ENCODE peak calls at places on chromosome 12, in four cellular contexts. One of them, this sample, is unnamed.

GRCh38 chr12:108779998-108780688 is 48.8 kb upstream of the CORO1C start:
- DNase-seq in pancreas: no peak
- DNase-seq in Peyer's patch: no peak
- DNase-seq in spleen: peak; percentile 6
- DNase-seq in this sample: no peak

GRCh38 chr12:110042260-110042659 is 6.1 kb downstream of the C12orf76 start:
- DNase-seq in pancreas: no peak
- DNase-seq in Peyer's patch: no peak
- DNase-seq in spleen: no peak
- DNase-seq in this sample: no peak

GRCh38 chr12:128976120-128976519 is 122.8 kb downstream of the GLT1D1 start:
- DNase-seq in pancreas: no peak
- DNase-seq in Peyer's patch: no peak
- DNase-seq in spleen: no peak
- DNase-seq in this sample: peak; percentile 5

GRCh38 chr12:124531281-124531745 is 36.1 kb downstream of the NCOR2 start:
- DNase-seq in pancreas: no peak
- DNase-seq in Peyer's patch: no peak
- DNase-seq in spleen: no peak
- DNase-seq in this sample: no peak

GRCh38 chr12:123075591-123076171 is 75.2 kb downstream of the PITPNM2 start:
- DNase-seq in pancreas: no peak
- DNase-seq in Peyer's patch: peak; percentile 74
- DNase-seq in spleen: peak; percentile 90
- DNase-seq in this sample: no peak

GRCh38 chr12:93776581-93777018 is 99.4 kb downstream of the CRADD start:
- DNase-seq in pancreas: no peak
- DNase-seq in Peyer's patch: no peak
- DNase-seq in spleen: no peak
- DNase-seq in this sample: no peak

GRCh38 chr12:106918746-106919145 is 37.0 kb upstream of the TMEM263 start:
- DNase-seq in pancreas: no peak
- DNase-seq in Peyer's patch: no peak
- DNase-seq in spleen: no peak
- DNase-seq in this sample: no peak

GRCh38 chr12:123364532-123365140 is at the start of gene SBNO1:
- DNase-seq in pancreas: peak; percentile 91
- DNase-seq in Peyer's patch: peak; percentile 93
- DNase-seq in spleen: peak; percentile 95
- DNase-seq in this sample: peak; percentile 58

GRCh38 chr12:42486407-42486806 is 103.1 kb downstream of the PRICKLE1 start:
- DNase-seq in pancreas: no peak
- DNase-seq in Peyer's patch: no peak
- DNase-seq in spleen: no peak
- DNase-seq in this sample: no peak

GRCh38 chr12:109250523-109250922 is 58.6 kb downstream of the FOXN4 start:
- DNase-seq in pancreas: no peak
- DNase-seq in Peyer's patch: no peak
- DNase-seq in spleen: no peak
- DNase-seq in this sample: no peak

GRCh38 chr12:101021442-101021841 is 188.6 kb downstream of the SLC5A8 start:
- DNase-seq in pancreas: no peak
- DNase-seq in Peyer's patch: no peak
- DNase-seq in spleen: no peak
- DNase-seq in this sample: no peak

GRCh38 chr12:56628671-56629458 is 1.3 kb downstream of the BAZ2A start:
- DNase-seq in pancreas: peak; percentile 73
- DNase-seq in Peyer's patch: peak; percentile 92
- DNase-seq in spleen: peak; percentile 93
- DNase-seq in this sample: no peak

GRCh38 chr12:69095765-69096477 is 143.4 kb upstream of the CPSF6 start:
- DNase-seq in pancreas: no peak
- DNase-seq in Peyer's patch: no peak
- DNase-seq in spleen: no peak
- DNase-seq in this sample: no peak

GRCh38 chr12:48182659-48183058 is 785 bp upstream of the CCDC184 start:
- DNase-seq in pancreas: no peak
- DNase-seq in Peyer's patch: no peak
- DNase-seq in spleen: no peak
- DNase-seq in this sample: no peak

GRCh38 chr12:48185181-48185919 is 1.9 kb downstream of the CCDC184 start:
- DNase-seq in pancreas: no peak
- DNase-seq in Peyer's patch: no peak
- DNase-seq in spleen: no peak
- DNase-seq in this sample: no peak

GRCh38 chr12:48184549-48184922 is 1.1 kb downstream of the CCDC184 start:
- DNase-seq in pancreas: no peak
- DNase-seq in Peyer's patch: no peak
- DNase-seq in spleen: no peak
- DNase-seq in this sample: no peak

GRCh38 chr12:48183091-48183875 is at the start of gene CCDC184:
- DNase-seq in pancreas: peak; percentile 57
- DNase-seq in Peyer's patch: peak; percentile 80
- DNase-seq in spleen: peak; percentile 91
- DNase-seq in this sample: no peak

DNA sequence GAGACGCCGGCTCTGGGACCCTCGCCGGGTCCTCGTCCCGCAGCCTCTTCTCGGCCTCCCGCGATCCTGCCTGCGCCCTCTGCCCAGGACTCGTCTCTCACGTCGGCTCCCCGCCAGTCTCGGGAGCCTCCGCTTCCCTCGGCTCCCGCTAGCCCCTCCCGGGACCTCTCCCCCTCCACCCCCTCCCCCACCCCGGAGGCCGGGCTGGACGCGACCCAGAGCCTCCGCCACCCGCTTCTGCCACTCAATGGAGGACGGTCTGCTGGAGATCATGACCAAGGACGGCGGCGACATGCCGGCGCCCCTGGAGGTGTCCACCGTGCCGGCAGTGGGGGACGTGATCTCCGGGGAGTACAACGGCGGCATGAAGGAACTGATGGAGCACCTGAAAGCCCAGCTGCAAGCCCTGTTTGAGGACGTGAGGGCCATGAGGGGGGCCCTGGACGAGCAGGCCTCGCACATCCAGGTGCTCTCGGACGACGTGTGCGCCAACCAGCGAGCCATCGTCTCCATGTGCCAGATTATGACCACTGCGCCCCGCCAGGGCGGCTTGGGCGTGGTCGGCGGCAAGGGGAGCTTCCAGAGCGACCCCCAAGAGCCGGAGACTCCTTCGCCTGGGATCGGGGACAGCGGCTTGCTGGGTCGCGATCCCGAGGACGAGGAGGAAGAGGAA is 568 bp downstream of the CCDC184 start:
- DNase-seq in pancreas: no peak
- DNase-seq in Peyer's patch: no peak
- DNase-seq in spleen: no peak
- DNase-seq in this sample: no peak
- TF ChIP-seq CTCF in pancreas: no peak
- TF ChIP-seq CTCF in Peyer's patch: no peak
- TF ChIP-seq CTCF in spleen: no peak
- TF ChIP-seq CTCF in this sample: no peak

DNA sequence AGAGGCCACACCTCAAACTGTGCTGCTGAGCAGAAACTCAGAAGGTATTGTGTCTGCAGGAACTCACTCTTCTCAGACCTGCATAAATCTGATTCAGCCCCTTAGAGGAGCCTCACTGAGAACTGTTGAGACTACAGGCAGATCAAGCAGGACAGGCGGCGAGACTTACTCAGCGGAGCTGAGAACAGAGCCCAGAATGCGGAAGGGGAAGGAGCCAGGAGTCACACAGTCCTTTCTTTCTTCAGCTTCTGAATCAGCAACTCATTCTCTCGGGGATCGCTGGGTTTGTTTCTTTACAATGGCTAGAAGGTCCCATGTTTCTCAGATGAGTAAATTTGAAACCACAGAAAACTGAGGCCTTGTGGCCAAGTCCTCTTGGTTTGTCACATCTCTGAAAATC is 23.0 kb upstream of the EMP1 start:
- DNase-seq in pancreas: peak; percentile 41
- DNase-seq in Peyer's patch: no peak
- DNase-seq in spleen: no peak
- DNase-seq in this sample: peak; percentile 81
- H3K4me3 ChIP-seq in pancreas: no peak overlapping the region
- H3K4me3 ChIP-seq in Peyer's patch: no peak overlapping the region
- H3K4me3 ChIP-seq in spleen: no peak overlapping the region
- H3K4me3 ChIP-seq in this sample: no peak overlapping the region

GRCh38 chr12:20629414-20630156 is 65.5 kb upstream of the SLCO1C1 start:
- DNase-seq in pancreas: peak; percentile 23
- DNase-seq in Peyer's patch: no peak
- DNase-seq in spleen: no peak
- DNase-seq in this sample: peak; percentile 46

GRCh38 chr12:20625531-20625930 is 69.6 kb upstream of the SLCO1C1 start:
- DNase-seq in pancreas: no peak
- DNase-seq in Peyer's patch: no peak
- DNase-seq in spleen: no peak
- DNase-seq in this sample: no peak

GRCh38 chr12:20628999-20629398 is 66.1 kb upstream of the SLCO1C1 start:
- DNase-seq in pancreas: no peak
- DNase-seq in Peyer's patch: no peak
- DNase-seq in spleen: no peak
- DNase-seq in this sample: no peak

GRCh38 chr12:20627001-20627588 is 68.0 kb upstream of the SLCO1C1 start:
- DNase-seq in pancreas: no peak
- DNase-seq in Peyer's patch: no peak
- DNase-seq in spleen: no peak
- DNase-seq in this sample: no peak

DNA sequence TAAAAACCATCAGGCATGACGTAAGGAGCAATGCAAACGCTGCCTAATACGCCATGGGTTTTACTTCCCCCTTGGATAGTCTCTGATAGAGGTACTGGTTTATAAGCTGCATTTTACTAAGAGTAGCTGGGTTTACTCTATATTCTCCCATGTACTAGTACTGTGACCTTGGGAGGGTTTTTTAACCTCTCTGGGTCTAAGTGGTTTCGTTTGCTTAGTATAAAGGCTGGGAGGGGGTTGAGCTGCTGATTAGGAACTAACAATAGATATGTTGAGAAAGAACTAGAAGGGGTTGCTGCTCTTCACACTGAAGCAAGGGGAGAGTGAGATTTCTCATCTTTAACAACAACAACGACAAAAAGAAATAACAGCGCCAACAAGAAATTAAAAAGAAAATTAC is 66.7 kb upstream of the SLCO1C1 start:
- DNase-seq in pancreas: no peak
- DNase-seq in Peyer's patch: no peak
- DNase-seq in spleen: no peak
- DNase-seq in this sample: no peak
- TF ChIP-seq CTCF in pancreas: no peak
- TF ChIP-seq CTCF in Peyer's patch: no peak
- TF ChIP-seq CTCF in spleen: no peak
- TF ChIP-seq CTCF in this sample: no peak

GRCh38 chr12:3044141-3044630 is 33.0 kb upstream of the TSPAN9 start:
- DNase-seq in pancreas: no peak
- DNase-seq in Peyer's patch: no peak
- DNase-seq in spleen: peak; percentile 58
- DNase-seq in this sample: no peak

GRCh38 chr12:3043406-3043805 is 33.8 kb upstream of the TSPAN9 start:
- DNase-seq in pancreas: no peak
- DNase-seq in Peyer's patch: no peak
- DNase-seq in spleen: peak; percentile 56
- DNase-seq in this sample: no peak

GRCh38 chr12:3041558-3042164 is 35.5 kb upstream of the TSPAN9 start:
- DNase-seq in pancreas: peak; percentile 52
- DNase-seq in Peyer's patch: peak; percentile 25
- DNase-seq in spleen: peak; percentile 74
- DNase-seq in this sample: no peak

GRCh38 chr12:3042394-3042793 is 34.8 kb upstream of the TSPAN9 start:
- DNase-seq in pancreas: no peak
- DNase-seq in Peyer's patch: peak; percentile 56
- DNase-seq in spleen: peak; percentile 89
- DNase-seq in this sample: no peak

GRCh38 chr12:3042826-3043225 is 34.4 kb upstream of the TSPAN9 start:
- DNase-seq in pancreas: no peak
- DNase-seq in Peyer's patch: no peak
- DNase-seq in spleen: peak; percentile 71
- DNase-seq in this sample: no peak
- H3K4me3 ChIP-seq in pancreas: no peak overlapping the region
- H3K4me3 ChIP-seq in Peyer's patch: no peak overlapping the region
- H3K4me3 ChIP-seq in spleen: no peak overlapping the region
- H3K4me3 ChIP-seq in this sample: no peak overlapping the region

This sample was measured in retinal pigment epithelial cell.